ENCODE peak calls at places on chromosomes 2 and 18, in seven cellular contexts. G, E, S, W, D, I and V are unnamed samples.
A peak's percentile ranks its signal among the peaks of the same experiment; 100 is the strongest.

GRCh38 chr18:32674491-32674890 is 98.3 kb downstream of the KLHL14 start:
- DNase-seq in S (no peak), G (no peak), E (peak; percentile 17), I (no peak), W (no peak), D (peak; percentile 3), V (no peak)

GRCh38 chr2:28084564-28084963 is 194.0 kb downstream of the BABAM2 start:
- DNase-seq in I (no peak), S (no peak), W (no peak), E (peak; percentile 68), G (no peak), D (no peak), V (no peak)

GRCh38 chr2:164836907-164837306 is 4.7 kb downstream of the COBLL1 start:
- DNase-seq in S (no peak), E (no peak), W (no peak), G (no peak), I (no peak), D (no peak), V (no peak)

GRCh38 chr18:22223263-22223960 is 54.0 kb downstream of the GATA6 start:
- DNase-seq in G (peak; percentile 42), E (peak; percentile 84), I (peak; percentile 91), S (peak; percentile 79), D (peak; percentile 77), W (peak; percentile 71), V (peak; percentile 72)

GRCh38 chr2:96318723-96319122 is 6.4 kb upstream of the ITPRIPL1 start:
- DNase-seq in S (no peak), G (no peak), W (no peak), D (no peak), I (no peak), E (no peak), V (no peak)

GRCh38 chr2:207138573-207139297 is 27.0 kb downstream of the KLF7 start:
- DNase-seq in D (no peak), G (no peak), E (no peak), S (no peak), W (no peak), I (no peak), V (no peak)

GRCh38 chr18:3450358-3451107 is 561 bp downstream of the TGIF1 start:
- DNase-seq in E (peak; percentile 72), G (peak; percentile 72), W (peak; percentile 92), S (peak; percentile 95), I (peak; percentile 79), D (peak; percentile 85), V (peak; percentile 83)

GRCh38 chr2:226887940-226888339 is 52.1 kb downstream of the RHBDD1 start:
- DNase-seq in D (no peak), S (no peak), I (no peak), G (no peak), W (no peak), E (peak; percentile 11), V (no peak)

GRCh38 chr2:55862269-55862668 is 61.3 kb downstream of the EFEMP1 start:
- DNase-seq in E (peak; percentile 86), G (peak; percentile 92), D (peak; percentile 78), I (no peak), W (peak; percentile 66), S (no peak), V (no peak)

GRCh38 chr18:47594063-47594462 is 336.4 kb downstream of the SMAD2 start:
- DNase-seq in E (no peak), D (no peak), G (no peak), S (no peak), W (no peak), I (no peak), V (no peak)

GRCh38 chr2:189654641-189655040 is 6.6 kb upstream of the ASNSD1 start:
- DNase-seq in D (no peak), E (no peak), S (no peak), W (no peak), I (no peak), G (no peak), V (no peak)

GRCh38 chr2:221552282-221552681 is 19.8 kb downstream of the EPHA4 start:
- DNase-seq in G (no peak), D (no peak), E (no peak), W (no peak), S (no peak), I (no peak), V (no peak)

GRCh38 chr2:72623481-72623880 is 202.4 kb downstream of the EXOC6B start:
- DNase-seq in W (no peak), D (no peak), E (no peak), S (no peak), G (no peak), I (no peak), V (no peak)

GRCh38 chr2:106139575-106139935 is 54.5 kb downstream of the UXS1 start:
- DNase-seq in W (no peak), E (no peak), G (no peak), S (no peak), D (no peak), I (no peak), V (no peak)

GRCh38 chr18:31657823-31658669 is 26.3 kb downstream of the B4GALT6 start:
- DNase-seq in I (no peak), S (no peak), W (no peak), E (no peak), D (no peak), G (no peak), V (no peak)

GRCh38 chr2:240556553-240557100 is 1.2 kb downstream of the ANKMY1 start:
- DNase-seq in I (peak; percentile 63), D (peak; percentile 32), G (no peak), E (peak; percentile 71), S (peak; percentile 24), W (no peak), V (peak; percentile 54)

GRCh38 chr2:55768991-55769390 is 75.3 kb upstream of the PNPT1 start:
- DNase-seq in W (no peak), S (no peak), I (no peak), D (no peak), G (no peak), E (no peak), V (no peak)

GRCh38 chr2:108570416-108570815 is 36.1 kb downstream of the LIMS1 start:
- DNase-seq in S (no peak), E (peak; percentile 61), G (no peak), I (no peak), D (no peak), W (no peak), V (no peak)

GRCh38 chr18:6633370-6633769 is 96.1 kb upstream of the ARHGAP28 start:
- DNase-seq in D (peak; percentile 5), I (no peak), E (no peak), W (no peak), S (no peak), G (no peak), V (no peak)

GRCh38 chr2:42877936-42878335 is 85.6 kb upstream of the HAAO start:
- DNase-seq in W (no peak), I (no peak), D (no peak), E (no peak), G (no peak), S (no peak), V (no peak)
- H3K4me1 ChIP-seq in W (peaks cover 35% of the 10 kb centered on the region), I (peaks cover 5% of the 10 kb centered on the region), D (peaks cover 51% of the 10 kb centered on the region), E (no peaks in the 10 kb centered on the region), G (peaks cover 73% of the 10 kb centered on the region), S (peaks cover 50% of the 10 kb centered on the region), V (no peaks in the 10 kb centered on the region)

DNA sequence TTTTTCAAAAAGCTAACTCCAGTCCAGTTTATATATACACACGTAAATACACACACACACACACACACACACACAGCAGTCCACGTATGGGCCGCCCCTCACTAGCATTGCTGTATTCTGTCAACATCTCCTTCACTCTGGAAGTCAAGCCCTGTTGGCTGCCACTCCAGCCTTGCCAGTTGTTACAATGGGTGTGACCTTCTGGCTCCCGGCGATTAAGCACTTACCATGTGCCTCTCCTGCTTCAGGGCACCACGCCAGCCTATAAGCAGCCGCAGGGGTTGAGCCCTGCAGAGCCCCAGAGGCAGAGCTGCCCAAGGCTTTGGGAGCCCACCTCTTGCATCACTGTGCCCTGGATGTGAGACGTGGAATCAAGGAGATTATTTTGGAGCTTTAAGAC is 54.3 kb upstream of the ROCK2 start:
- DNase-seq in W (no peak), S (no peak), G (no peak), D (no peak), E (no peak), I (peak; percentile 81), V (no peak)
- TF ChIP-seq POLR2A in W (no peak), S (no peak), G (no peak), D (no peak), E (no peak), I (no peak), V (no peak)

GRCh38 chr18:67672142-67672541 is 155.6 kb upstream of the DSEL start:
- DNase-seq in E (no peak), D (no peak), G (no peak), I (no peak), S (no peak), W (no peak), V (no peak)

GRCh38 chr18:67669993-67670671 is 153.6 kb upstream of the DSEL start:
- DNase-seq in D (no peak), W (no peak), G (no peak), E (no peak), S (no peak), I (no peak), V (no peak)

GRCh38 chr18:67677489-67677888 is 161.0 kb upstream of the DSEL start:
- DNase-seq in E (no peak), S (no peak), I (no peak), G (no peak), W (no peak), D (no peak), V (no peak)

DNA sequence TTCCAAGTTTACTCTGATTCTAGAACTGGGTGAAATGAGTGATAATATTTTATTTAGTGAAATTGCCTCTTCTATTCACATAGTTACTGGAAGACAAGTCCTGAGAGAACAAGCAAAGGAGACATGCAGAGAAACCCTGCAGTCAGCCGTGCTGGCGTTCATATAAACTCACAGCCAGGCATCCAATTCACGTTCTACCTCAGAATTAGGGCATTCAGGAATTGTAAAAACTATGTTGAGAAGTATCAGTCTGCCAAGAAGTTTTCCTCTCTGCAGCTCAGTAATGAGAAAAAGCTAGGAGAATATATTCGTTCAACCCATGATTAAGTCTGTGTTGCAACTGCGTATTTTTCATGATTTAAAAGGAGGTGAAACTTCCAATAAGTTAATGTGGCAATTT is 156.2 kb upstream of the DSEL start:
- DNase-seq in D (no peak), G (no peak), I (no peak), S (no peak), E (no peak), W (no peak), V (no peak)
- H3K4me1 ChIP-seq in D (no peaks in the 10 kb centered on the region), G (no peaks in the 10 kb centered on the region), I (no peaks in the 10 kb centered on the region), S (no peaks in the 10 kb centered on the region), E (no peaks in the 10 kb centered on the region), W (no peaks in the 10 kb centered on the region), V (no peaks in the 10 kb centered on the region)

DNA sequence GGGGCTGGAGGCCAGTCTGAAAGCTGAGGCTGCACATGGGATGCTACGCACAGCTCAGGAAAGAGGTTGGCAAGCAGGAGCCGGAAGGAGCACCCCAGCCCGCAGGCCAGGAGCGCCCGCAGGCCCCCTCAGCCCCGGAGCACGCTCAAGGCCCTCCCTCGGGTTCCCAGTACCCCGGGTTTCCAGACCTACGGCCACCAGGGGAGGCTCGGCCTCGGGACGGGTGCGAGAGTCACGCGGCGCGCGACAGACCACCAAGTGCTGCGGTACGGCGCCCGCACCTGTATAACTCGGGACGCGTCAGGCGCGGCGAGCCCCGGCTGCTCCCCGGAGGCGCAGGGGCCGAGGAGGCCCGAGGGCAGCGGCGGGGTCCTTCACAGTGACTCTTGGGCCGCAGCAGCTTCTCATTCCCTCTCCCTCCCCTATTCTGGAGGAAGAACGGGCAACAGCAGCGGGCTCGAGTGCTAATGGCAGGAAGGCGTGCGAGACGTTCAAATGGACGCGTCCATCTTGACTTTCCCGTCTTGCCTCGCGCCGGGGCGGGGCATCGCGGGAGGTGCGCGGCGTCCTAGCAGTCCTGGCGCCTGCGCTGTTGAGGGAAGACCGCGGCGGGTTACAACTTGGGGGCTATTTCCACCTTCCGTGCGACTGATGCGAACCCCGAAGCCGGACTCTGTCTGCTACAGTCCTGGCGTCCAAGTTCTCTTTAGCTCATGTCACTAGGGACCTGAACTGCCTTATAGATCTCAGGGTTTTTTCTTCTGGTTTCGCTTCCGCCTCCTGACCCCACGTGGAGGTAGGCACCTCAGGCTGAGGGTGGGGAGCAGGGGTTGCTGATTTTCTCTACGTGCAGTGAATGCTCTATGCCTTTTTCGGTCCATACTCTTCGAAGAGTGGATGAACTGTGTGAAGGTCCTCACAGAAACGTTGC is at the start of gene ANAPC1:
- DNase-seq in I (peak; percentile 89), G (peak; percentile 68), E (peak; percentile 90), D (peak; percentile 87), S (peak; percentile 96), W (peak; percentile 86), V (peak; percentile 88)
- TF ChIP-seq POLR2A in I (peak; percentile 58), G (no peak), E (peak; percentile 92), D (peak; percentile 96), S (peak; percentile 40), W (peak; percentile 27), V (peak; percentile 55)